ENCODE peak calls at places on chromosome 2, in six cellular contexts. U is HepG2, A is A549, I is K562, P is H1, K is endothelial cell of umbilical vein. L is an unnamed sample.

GRCh38 chr2:85846411-85846810 is 42.4 kb downstream of the ST3GAL5 start:
- DNase-seq in U (no peak), A (no peak), I (no peak), P (no peak), K (no peak), L (no peak)

GRCh38 chr2:138814123-138814883 is 34.1 kb upstream of the NXPH2 start:
- DNase-seq in U (peak; percentile 35), A (peak; percentile 18), I (peak; percentile 2), P (no peak), K (no peak), L (peak; percentile 29)

GRCh38 chr2:160358051-160358450 is 135.6 kb downstream of the RBMS1 start:
- DNase-seq in U (no peak), A (no peak), I (no peak), P (no peak), K (no peak), L (no peak)

GRCh38 chr2:102187191-102188150 is 648 bp downstream of the IL1RL2 start:
- DNase-seq in U (no peak), A (no peak), I (no peak), P (no peak), K (peak; percentile 40), L (peak; percentile 58)

GRCh38 chr2:43890855-43891254 is 52.1 kb downstream of the ABCG8 start:
- DNase-seq in U (no peak), A (no peak), I (no peak), P (no peak), K (no peak), L (no peak)

GRCh38 chr2:181371782-181372292 is 85.3 kb upstream of the ITGA4 start:
- DNase-seq in U (no peak), A (no peak), I (no peak), P (no peak), K (peak; percentile 53), L (no peak)

GRCh38 chr2:61771904-61772845 is 81.7 kb downstream of the FAM161A start:
- DNase-seq in U (no peak), A (no peak), I (no peak), P (no peak), K (no peak), L (no peak)

GRCh38 chr2:240800241-240800640 is 19.8 kb downstream of the KIF1A start:
- DNase-seq in U (no peak), A (no peak), I (no peak), P (no peak), K (no peak), L (no peak)

GRCh38 chr2:131367352-131367751 is 3.4 kb upstream of the RAB6D start:
- DNase-seq in U (no peak), A (no peak), I (no peak), P (no peak), K (no peak), L (no peak)

GRCh38 chr2:223797811-223798721 is 39.3 kb downstream of the AP1S3 start:
- DNase-seq in U (peak; percentile 59), A (peak; percentile 66), I (peak; percentile 17), P (no peak), K (peak; percentile 73), L (no peak)
- TF ChIP-seq JUN in U (no peak), A (no peak), I (no peak), P (no peak), K (no peak), L (no peak)

GRCh38 chr2:66839551-66840320 is 404.8 kb downstream of the MEIS1 start:
- DNase-seq in U (no peak), A (peak; percentile 66), I (no peak), P (no peak), K (no peak), L (no peak)
- TF ChIP-seq JUN in U (no peak), A (no peak), I (no peak), P (no peak), K (no peak), L (no peak)

DNA sequence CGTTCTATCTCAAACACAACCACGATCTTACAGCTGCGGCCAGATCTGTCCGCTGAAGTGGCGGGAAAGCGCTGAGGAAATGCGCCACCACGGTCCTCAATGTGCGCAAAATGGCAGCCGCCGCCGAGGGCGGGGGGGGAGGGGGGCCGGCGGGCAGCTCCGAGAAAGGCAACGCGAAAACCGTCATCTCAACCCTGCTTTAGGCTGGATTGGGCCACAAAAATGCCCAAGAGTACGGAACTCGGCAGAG is 443 bp downstream of the SRSF7 start:
- DNase-seq in U (no peak), A (no peak), I (peak; percentile 74), P (no peak), K (no peak), L (peak; percentile 52)
- TF ChIP-seq JUN in U (no peak), A (no peak), I (no peak), P (no peak), K (no peak), L (no peak)

GRCh38 chr2:173715483-173715882 is 249.7 kb downstream of the SP3 start:
- DNase-seq in U (no peak), A (no peak), I (no peak), P (no peak), K (no peak), L (no peak)

GRCh38 chr2:173716458-173717052 is 248.6 kb downstream of the SP3 start:
- DNase-seq in U (no peak), A (peak; percentile 19), I (no peak), P (no peak), K (no peak), L (no peak)

GRCh38 chr2:173719471-173719870 is 245.7 kb downstream of the SP3 start:
- DNase-seq in U (no peak), A (no peak), I (no peak), P (no peak), K (no peak), L (no peak)

GRCh38 chr2:173720310-173720709 is 244.9 kb downstream of the SP3 start:
- DNase-seq in U (no peak), A (no peak), I (no peak), P (no peak), K (no peak), L (no peak)
- TF ChIP-seq JUN in U (no peak), A (no peak), I (no peak), P (no peak), K (no peak), L (no peak)

GRCh38 chr2:166406374-166406773 is 30.6 kb upstream of the SCN9A start:
- DNase-seq in U (no peak), A (no peak), I (no peak), P (no peak), K (no peak), L (no peak)

GRCh38 chr2:166411473-166412230 is 35.9 kb upstream of the SCN9A start:
- DNase-seq in U (no peak), A (peak; percentile 50), I (no peak), P (no peak), K (no peak), L (no peak)

GRCh38 chr2:166405569-166405926 is 29.8 kb upstream of the SCN9A start:
- DNase-seq in U (no peak), A (no peak), I (no peak), P (no peak), K (no peak), L (no peak)

GRCh38 chr2:166413255-166413654 is 37.5 kb upstream of the SCN9A start:
- DNase-seq in U (no peak), A (no peak), I (peak; percentile 10), P (no peak), K (no peak), L (no peak)

DNA sequence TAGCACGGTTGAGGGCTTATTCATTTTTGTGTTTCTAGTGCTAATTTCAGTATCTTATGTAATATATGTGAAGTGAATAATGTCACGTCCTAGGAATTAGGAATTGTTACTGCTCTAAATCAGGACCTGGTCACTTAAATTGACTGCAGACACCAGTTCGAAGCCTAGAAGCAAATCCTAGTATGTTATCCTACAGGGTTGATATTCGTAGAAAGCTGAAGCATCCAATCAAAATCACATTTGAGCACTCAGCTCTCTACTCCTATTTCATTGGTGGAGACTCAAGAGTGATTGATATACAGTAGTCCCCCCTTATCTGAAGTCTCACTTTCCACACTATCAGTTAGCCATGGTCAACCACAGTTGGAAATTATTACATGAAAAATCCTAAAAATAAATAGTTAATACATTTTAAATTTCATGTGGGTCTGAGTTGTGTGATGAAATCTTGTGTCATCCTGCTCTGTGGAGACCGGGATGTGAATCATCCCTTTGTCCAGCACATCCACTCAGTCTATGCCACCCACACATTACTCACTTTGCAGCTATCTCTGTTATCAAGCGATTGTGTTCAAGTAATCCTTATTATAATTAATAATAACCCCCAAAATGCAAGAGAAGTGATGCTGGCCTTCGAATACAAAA is 35.2 kb upstream of the SCN9A start:
- DNase-seq in U (peak; percentile 31), A (peak; percentile 62), I (peak; percentile 56), P (no peak), K (peak; percentile 61), L (no peak)
- TF ChIP-seq JUN in U (no peak), A (peak; percentile 41), I (peak; percentile 94), P (no peak), K (peak; percentile 42), L (no peak)

GRCh38 chr2:162773352-162773751 is 65.2 kb downstream of the KCNH7 start:
- DNase-seq in U (no peak), A (no peak), I (no peak), P (no peak), K (no peak), L (no peak)
- TF ChIP-seq JUN in U (no peak), A (no peak), I (no peak), P (no peak), K (no peak), L (no peak)

DNA sequence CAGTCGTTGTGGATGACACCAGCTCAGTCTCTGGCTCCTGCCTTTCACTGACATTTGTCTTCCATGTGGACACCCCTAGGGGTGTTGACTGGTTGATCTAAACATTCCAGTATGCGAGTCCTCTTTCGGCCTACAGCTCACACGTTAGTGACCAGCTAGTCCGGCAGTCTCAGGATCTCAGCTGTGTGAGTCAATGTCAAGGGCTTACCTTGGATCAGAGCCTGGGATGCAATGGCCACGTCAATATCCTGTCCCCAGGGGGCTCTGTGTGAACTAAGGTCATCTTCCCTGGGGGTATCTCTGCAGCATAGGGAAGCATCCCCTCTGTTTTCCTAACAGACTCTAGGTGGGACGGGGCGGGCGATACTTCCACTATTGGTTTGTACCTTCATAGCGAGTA is 35.1 kb upstream of the YWHAQ start:
- DNase-seq in U (no peak), A (peak; percentile 68), I (no peak), P (no peak), K (no peak), L (no peak)
- TF ChIP-seq JUN in U (no peak), A (peak; percentile 47), I (no peak), P (no peak), K (no peak), L (no peak)

L was measured in WTC11.